ENCODE peak calls at places on chromosomes 11 and 22, in five cellular contexts. T is heart left ventricle, C is AG04450, I is RWPE2, N is Caco-2. B is an unnamed sample.
A peak's percentile ranks its signal among the peaks of the same experiment; 100 is the strongest.

GRCh38 chr22:32615874-32616564 is 141.4 kb downstream of the FBXO7 start:
- DNase-seq in I (no peak), N (peak; percentile 50), C (no peak), T (no peak), B (no peak)

GRCh38 chr11:129021295-129021694 is 78.6 kb upstream of the TP53AIP1 start:
- DNase-seq in N (no peak), C (no peak), I (no peak), T (no peak), B (no peak)

GRCh38 chr22:19757985-19758895 is 2.3 kb upstream of the TBX1 start:
- DNase-seq in T (no peak), C (no peak), I (no peak), N (no peak), B (no peak)

GRCh38 chr11:112863304-112863703 is 97.9 kb upstream of the NCAM1 start:
- DNase-seq in I (no peak), C (no peak), T (peak; percentile 24), N (no peak), B (no peak)

GRCh38 chr22:46453829-46454220 is 83.6 kb downstream of the CELSR1 start:
- DNase-seq in I (no peak), T (no peak), C (no peak), N (no peak), B (no peak)

GRCh38 chr22:23289851-23290724 is 109.8 kb downstream of the BCR start:
- DNase-seq in C (no peak), N (peak; percentile 66), T (no peak), I (no peak), B (peak; percentile 63)

GRCh38 chr11:62708423-62709261 is 1.2 kb downstream of the GNG3 start:
- DNase-seq in C (no peak), T (peak; percentile 28), I (peak; percentile 67), N (no peak), B (no peak)

GRCh38 chr11:65591939-65592814 is 3.4 kb downstream of the KCNK7 start:
- DNase-seq in I (no peak), C (no peak), T (no peak), N (no peak), B (no peak)

GRCh38 chr11:97979741-97980140 is 1041.0 kb upstream of the CNTN5 start:
- DNase-seq in T (no peak), I (no peak), N (no peak), C (no peak), B (no peak)

GRCh38 chr11:134047586-134047999 is 21.3 kb upstream of the JAM3 start:
- DNase-seq in C (peak; percentile 69), N (peak; percentile 32), I (peak; percentile 58), T (peak; percentile 77), B (no peak)

GRCh38 chr11:68447015-68447801 is 13.3 kb upstream of the PPP6R3 start:
- DNase-seq in N (peak; percentile 87), C (no peak), T (peak; percentile 75), I (no peak), B (peak; percentile 86)

GRCh38 chr11:8229299-8230177 is 34.1 kb downstream of the LMO1 start:
- DNase-seq in C (no peak), T (no peak), I (peak; percentile 78), N (no peak), B (no peak)

GRCh38 chr11:122750047-122750446 is 88.3 kb upstream of the CRTAM start:
- DNase-seq in N (no peak), T (no peak), C (no peak), I (no peak), B (no peak)

GRCh38 chr11:44624761-44625221 is 59.3 kb downstream of the CD82 start:
- DNase-seq in T (no peak), C (no peak), N (no peak), I (no peak), B (no peak)

GRCh38 chr11:2699531-2700414 is at the start of gene KCNQ1OT1:
- DNase-seq in I (peak; percentile 88), C (peak; percentile 78), T (peak; percentile 91), N (peak; percentile 97), B (peak; percentile 78)
- TF ChIP-seq CTCF in I (no peak), C (no peak), T (no peak), N (no peak), B (no peak)

GRCh38 chr11:107370390-107370789 is 87.2 kb downstream of the CWF19L2 start:
- DNase-seq in T (no peak), N (no peak), C (peak; percentile 1), I (no peak), B (no peak)
- TF ChIP-seq CTCF in T (no peak), N (no peak), C (no peak), I (no peak), B (no peak)

DNA sequence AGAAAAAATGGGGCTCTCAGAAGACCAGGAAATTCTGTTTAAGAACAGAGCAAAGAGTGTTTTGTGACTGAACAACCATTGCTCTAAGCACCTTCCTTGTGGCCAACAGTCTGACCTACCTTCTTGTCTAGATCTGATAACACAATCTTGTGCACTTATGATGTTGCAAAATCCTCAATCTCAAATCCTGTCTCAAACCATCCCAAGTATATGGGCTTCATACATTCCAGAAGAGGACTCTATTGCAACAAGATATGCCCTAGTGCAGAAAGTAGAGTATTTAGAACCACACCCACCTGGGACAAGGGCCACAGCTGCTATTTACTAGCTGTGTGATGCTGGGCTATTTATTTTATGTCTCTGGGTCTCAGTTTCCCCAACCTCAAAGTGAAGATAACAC is 27.1 kb downstream of the RASSF10 start:
- DNase-seq in T (no peak), C (no peak), N (no peak), I (no peak), B (no peak)
- TF ChIP-seq CTCF in T (no peak), C (no peak), N (no peak), I (no peak), B (no peak)

GRCh38 chr11:57546451-57546850 is 9.1 kb downstream of the SMTNL1 start:
- DNase-seq in N (no peak), C (no peak), I (no peak), T (no peak), B (no peak)
- TF ChIP-seq CTCF in N (no peak), C (no peak), I (no peak), T (no peak), B (no peak)

GRCh38 chr22:21016644-21017420 is 1.9 kb downstream of the P2RX6 start:
- DNase-seq in I (no peak), C (no peak), N (peak; percentile 21), T (no peak), B (no peak)

GRCh38 chr22:21022955-21023614 is 8.1 kb downstream of the P2RX6 start:
- DNase-seq in T (no peak), N (no peak), C (no peak), I (no peak), B (no peak)

GRCh38 chr22:21018314-21018713 is 3.3 kb downstream of the P2RX6 start:
- DNase-seq in C (no peak), I (no peak), T (no peak), N (no peak), B (no peak)

GRCh38 chr22:21022507-21022906 is 7.5 kb downstream of the P2RX6 start:
- DNase-seq in I (no peak), N (no peak), C (no peak), T (no peak), B (no peak)

GRCh38 chr22:21020802-21021429 is 6.0 kb downstream of the P2RX6 start:
- DNase-seq in T (no peak), N (no peak), C (no peak), I (no peak), B (no peak)
- TF ChIP-seq CTCF in T (no peak), N (peak; percentile 25), C (peak; percentile 34), I (peak; percentile 39), B (peak; percentile 24)

DNA sequence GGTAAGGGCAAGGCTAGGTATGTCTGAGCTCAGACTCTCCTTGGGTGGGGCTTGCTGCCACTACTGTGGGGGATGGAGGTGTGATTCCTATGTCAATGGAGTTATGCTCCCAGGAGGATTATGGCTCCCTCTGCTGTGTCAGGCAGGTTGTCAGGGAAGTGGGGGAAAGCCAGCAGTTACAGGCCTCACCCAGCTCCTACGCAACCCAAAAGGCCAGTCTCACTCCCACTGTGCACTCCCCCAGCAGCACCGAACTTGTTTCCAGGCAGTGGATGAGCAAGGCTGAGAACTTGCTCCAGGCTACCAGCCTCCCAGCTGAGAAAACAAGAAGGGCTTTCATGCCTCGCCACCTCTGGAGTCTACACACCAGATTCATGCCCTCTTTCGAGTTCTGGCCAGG is 18.2 kb downstream of the C11orf91 start:
- DNase-seq in N (no peak), T (no peak), I (no peak), C (no peak), B (no peak)
- TF ChIP-seq CTCF in N (no peak), T (no peak), I (peak; percentile 35), C (peak; percentile 38), B (no peak)